ENCODE peak calls at places on chromosomes 2 and 18, in eight cellular contexts. M, Q, Z, U, O, A, Y and E are unnamed samples. For H3K79me2, the result is how much of the 10 kb centered on the place peaks cover.

GRCh38 chr2:98258906-98259305 is 87.3 kb upstream of the CNGA3 start:
- DNase-seq in U (no peak), M (no peak), Z (no peak), A (no peak), Y (no peak), Q (no peak), O (no peak), E (no peak)

GRCh38 chr18:46555724-46556123 is 101.3 kb downstream of the LOXHD1 start:
- DNase-seq in O (peak), Q (peak), Z (peak), Y (no peak), M (peak), A (no peak), U (peak), E (no peak)

GRCh38 chr2:37571571-37572136 is 99.8 kb downstream of the CDC42EP3 start:
- DNase-seq in U (no peak), Q (no peak), Z (no peak), Y (no peak), M (no peak), A (no peak), O (no peak), E (no peak)

GRCh38 chr2:165899311-165899710 is 54.3 kb downstream of the TTC21B start:
- DNase-seq in Q (no peak), A (no peak), U (no peak), O (no peak), Z (no peak), M (no peak), Y (no peak), E (no peak)

GRCh38 chr2:232368311-232368731 is 10.2 kb upstream of the ALPP start:
- DNase-seq in U (peak), Y (no peak), Q (peak), A (no peak), Z (peak), M (no peak), O (no peak), E (peak)

GRCh38 chr2:235091421-235091820 is 139.6 kb downstream of the SH3BP4 start:
- DNase-seq in M (no peak), Z (no peak), U (no peak), A (no peak), O (no peak), Q (peak), Y (no peak), E (no peak)

GRCh38 chr2:3780477-3781402 is 77.4 kb downstream of the DCDC2C start:
- DNase-seq in Q (peak), O (peak), U (peak), M (peak), A (peak), Y (no peak), Z (peak), E (no peak)

GRCh38 chr2:131673400-131674173 is 145.9 kb downstream of the CCDC74A start:
- DNase-seq in Z (peak), Q (peak), Y (peak), U (peak), A (peak), M (peak), O (peak), E (peak)

GRCh38 chr2:159497256-159497655 is 119.1 kb downstream of the BAZ2B start:
- DNase-seq in M (peak), A (peak), Y (peak), Z (no peak), O (peak), U (no peak), Q (peak), E (peak)

GRCh38 chr2:29040552-29040951 is 33.8 kb downstream of the PCARE start:
- DNase-seq in Q (no peak), U (no peak), Z (no peak), O (no peak), M (no peak), Y (no peak), A (no peak), E (no peak)
- H3K9ac ChIP-seq in Q (no peak), U (no peak), Z (no peak), O (no peak), M (no peak), Y (no peak), A (no peak), E (no peak)

GRCh38 chr2:26904839-26905238 is 56.9 kb downstream of the DPYSL5 start:
- DNase-seq in O (no peak), U (no peak), A (no peak), Z (no peak), Y (no peak), M (no peak), Q (no peak), E (no peak)

GRCh38 chr2:26905341-26906198 is 57.6 kb downstream of the DPYSL5 start:
- DNase-seq in Q (no peak), Y (no peak), A (no peak), Z (no peak), U (no peak), O (no peak), M (no peak), E (no peak)

GRCh38 chr2:26901326-26902183 is 53.6 kb downstream of the DPYSL5 start:
- DNase-seq in U (peak), Q (no peak), O (no peak), A (peak), M (no peak), Z (peak), Y (no peak), E (no peak)

GRCh38 chr2:26900831-26901321 is 52.9 kb downstream of the DPYSL5 start:
- DNase-seq in M (no peak), Y (no peak), Q (peak), Z (peak), O (no peak), U (no peak), A (no peak), E (no peak)

DNA sequence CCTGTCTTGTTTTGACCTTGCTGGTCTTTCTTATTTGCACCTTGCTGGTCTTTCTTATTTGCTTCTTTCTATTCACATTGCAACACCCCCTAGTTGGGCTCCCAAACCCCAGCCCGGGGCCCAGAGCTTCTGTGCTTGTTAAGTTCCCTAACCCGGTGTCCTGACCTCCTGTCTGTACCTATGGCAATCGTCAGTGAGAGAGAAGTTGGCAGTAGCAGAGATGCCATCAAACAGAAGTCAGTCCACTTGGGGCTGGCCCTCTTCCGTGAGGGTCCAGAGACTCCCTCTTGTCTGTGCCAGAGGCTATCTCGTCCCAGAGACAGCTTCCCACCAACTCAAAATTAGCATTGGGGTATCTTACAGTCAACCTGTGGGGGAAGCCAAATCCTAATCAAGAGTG is 55.7 kb downstream of the DPYSL5 start:
- DNase-seq in Y (no peak), A (no peak), Z (no peak), Q (no peak), M (no peak), O (no peak), U (no peak), E (no peak)
- H3K27ac ChIP-seq in Y (no peak), A (no peak), Z (no peak), Q (no peak), M (no peak), O (no peak), U (no peak), E (no peak)

GRCh38 chr2:66439291-66440010 is 4.5 kb downstream of the MEIS1 start:
- DNase-seq in M (peak), Q (peak), Z (peak), Y (no peak), U (peak), A (peak), O (no peak), E (no peak)

GRCh38 chr2:66441651-66442365 is 6.9 kb downstream of the MEIS1 start:
- DNase-seq in Z (no peak), Y (no peak), Q (peak), O (no peak), A (peak), M (no peak), U (no peak), E (no peak)

GRCh38 chr2:66438498-66439290 is 3.8 kb downstream of the MEIS1 start:
- DNase-seq in Y (no peak), O (no peak), Q (peak), U (no peak), A (no peak), Z (no peak), M (peak), E (no peak)

GRCh38 chr2:66440692-66441091 is 5.8 kb downstream of the MEIS1 start:
- DNase-seq in O (no peak), M (peak), U (no peak), Y (no peak), A (peak), Q (peak), Z (peak), E (no peak)

DNA sequence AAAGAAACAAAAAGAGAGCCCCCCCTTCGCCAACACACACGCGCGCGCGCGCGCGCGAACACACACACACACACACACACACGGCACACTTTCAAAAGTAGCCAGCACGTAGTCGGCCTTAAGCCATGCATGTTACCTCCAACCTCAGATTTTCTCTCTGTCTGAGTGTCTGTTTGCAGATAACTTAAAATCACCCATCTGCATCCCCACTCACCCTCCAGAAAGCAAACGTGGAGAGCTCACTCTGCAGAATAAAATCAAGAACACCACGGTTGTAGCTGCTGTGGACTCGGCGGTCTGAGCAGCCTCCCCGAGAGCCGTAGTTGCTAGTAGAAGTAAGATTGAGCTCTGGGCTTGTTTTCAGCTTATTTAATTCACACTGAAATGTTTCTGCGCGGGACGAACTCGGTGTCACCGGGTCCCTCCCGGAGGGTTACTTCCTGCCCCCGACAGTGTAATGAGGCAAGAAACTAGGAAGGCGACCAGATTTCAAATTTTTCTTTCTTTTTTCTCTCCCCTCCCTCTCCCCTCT is 5.2 kb downstream of the MEIS1 start:
- DNase-seq in O (no peak), M (peak), Z (peak), A (peak), U (no peak), Q (peak), Y (no peak), E (no peak)
- H3K79me2 ChIP-seq in O (under half), M (under half), Z (under half), A (half or more), U (under half), Q (half or more), Y (under half), E (under half)

GRCh38 chr2:128093762-128094161 is 2.8 kb downstream of the UGGT1 start:
- DNase-seq in Q (no peak), A (no peak), U (no peak), O (no peak), Y (no peak), M (no peak), Z (no peak), E (no peak)
- H3K9ac ChIP-seq in Q (no peak), A (no peak), U (no peak), O (no peak), Y (no peak), M (no peak), Z (peak), E (no peak)

DNA sequence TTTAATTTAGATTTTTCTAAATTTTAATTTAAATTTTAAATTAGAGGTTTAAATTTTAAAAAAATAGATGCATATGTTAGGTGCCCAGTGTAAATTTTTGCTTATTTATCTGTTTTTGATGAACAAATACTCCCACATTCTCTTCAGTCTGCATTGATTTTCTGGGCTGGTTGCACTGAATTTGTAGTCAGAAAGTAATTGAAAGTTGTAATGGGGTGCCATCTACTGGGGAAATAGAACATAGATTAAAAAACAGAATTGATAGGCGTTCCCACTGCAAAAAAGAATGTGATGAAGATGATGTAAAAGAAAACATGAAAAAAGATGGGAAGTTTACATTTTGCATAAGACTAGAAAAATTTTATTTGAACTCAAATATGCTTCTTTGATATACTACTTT is 51.7 kb upstream of the CCDC85A start:
- DNase-seq in Q (peak), Z (peak), O (peak), Y (no peak), A (peak), U (no peak), M (peak), E (peak)
- H3K27ac ChIP-seq in Q (no peak), Z (no peak), O (no peak), Y (no peak), A (no peak), U (no peak), M (no peak), E (no peak)

DNA sequence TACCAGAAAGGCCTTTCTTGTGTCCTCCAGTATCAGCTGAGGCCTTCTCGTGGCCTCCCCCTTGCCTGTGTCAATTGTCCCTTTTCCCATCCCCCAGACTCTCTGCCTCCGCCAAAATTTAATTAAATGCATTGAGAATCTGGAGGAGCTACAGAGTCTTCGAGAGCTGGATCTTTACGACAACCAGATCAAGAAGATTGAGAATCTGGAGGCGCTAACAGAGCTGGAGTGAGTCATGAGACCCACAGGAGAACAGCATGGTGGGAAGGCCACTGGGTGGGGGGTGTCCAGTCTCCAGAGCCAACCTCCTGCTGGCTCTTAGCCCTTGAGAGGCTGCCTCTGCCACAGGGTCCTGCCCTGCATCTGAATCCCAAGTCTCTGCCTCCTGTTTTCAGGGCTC is 8.8 kb downstream of the PPP1R7 start:
- DNase-seq in A (no peak), M (no peak), Y (no peak), O (no peak), U (no peak), Z (no peak), Q (no peak), E (no peak)
- H3K79me2 ChIP-seq in A (under half), M (under half), Y (under half), O (under half), U (under half), Z (under half), Q (under half), E (under half)

DNA sequence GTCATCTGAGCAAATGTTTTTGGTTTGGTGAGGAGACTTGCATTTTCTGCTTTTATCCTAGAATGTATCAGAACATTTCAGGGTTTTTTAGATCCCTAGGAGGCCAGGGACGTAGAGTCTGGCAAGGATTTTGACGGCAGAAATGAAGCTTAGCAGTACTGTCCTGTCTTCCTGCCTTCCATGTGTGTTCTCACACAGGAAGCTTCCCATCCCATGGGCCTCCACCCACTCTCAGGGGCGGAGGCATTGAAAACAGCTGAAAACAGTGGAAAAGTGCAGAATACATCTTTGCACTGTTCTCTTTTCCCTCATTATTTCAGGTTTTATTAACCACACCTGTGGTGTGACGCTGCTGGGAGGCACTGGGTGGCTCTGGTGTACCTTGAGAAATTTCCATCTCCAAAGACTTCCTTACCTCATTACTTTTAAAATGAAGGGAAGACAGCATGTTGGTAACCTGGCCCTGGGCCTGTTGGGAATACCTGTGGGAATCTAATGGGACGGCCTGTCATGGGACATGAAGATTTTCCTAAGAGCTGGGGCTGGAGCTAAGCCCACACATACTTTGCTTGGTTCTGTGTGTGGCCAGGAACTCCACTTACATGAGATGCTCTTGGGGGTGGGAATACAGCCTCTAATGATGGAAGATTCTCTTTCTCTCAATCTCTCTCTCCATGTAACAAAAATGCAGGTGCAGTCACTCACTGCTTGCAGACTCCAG is 20.5 kb downstream of the PCARE start:
- DNase-seq in A (no peak), O (peak), Q (peak), M (no peak), Z (no peak), Y (no peak), U (no peak), E (peak)
- H3K9ac ChIP-seq in A (no peak), O (peak), Q (no peak), M (no peak), Z (no peak), Y (no peak), U (no peak), E (no peak)

DNA sequence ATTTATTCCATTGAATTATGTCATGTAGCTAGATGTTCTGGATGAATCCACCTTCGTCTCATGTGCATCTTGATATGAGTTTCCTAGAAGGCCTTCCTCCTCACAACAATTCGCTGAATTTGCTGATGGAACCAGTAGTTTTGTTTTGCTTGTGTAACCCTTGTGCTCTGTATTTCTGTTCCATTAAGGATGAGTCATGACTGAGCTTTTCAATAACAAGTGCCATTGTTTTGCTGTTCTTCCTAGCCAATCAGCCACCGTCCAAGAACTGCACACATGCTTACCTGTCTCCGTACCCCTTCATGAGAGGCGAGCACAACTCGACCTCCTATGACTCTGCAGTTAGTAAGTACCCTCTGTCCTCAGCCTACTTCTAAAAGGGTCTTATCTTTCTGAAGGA is 2.3 kb downstream of the TMEM182 start:
- DNase-seq in U (no peak), Z (no peak), Y (no peak), A (peak), Q (no peak), O (no peak), M (peak), E (no peak)
- H3K27ac ChIP-seq in U (no peak), Z (no peak), Y (no peak), A (no peak), Q (no peak), O (no peak), M (no peak), E (no peak)

DNA sequence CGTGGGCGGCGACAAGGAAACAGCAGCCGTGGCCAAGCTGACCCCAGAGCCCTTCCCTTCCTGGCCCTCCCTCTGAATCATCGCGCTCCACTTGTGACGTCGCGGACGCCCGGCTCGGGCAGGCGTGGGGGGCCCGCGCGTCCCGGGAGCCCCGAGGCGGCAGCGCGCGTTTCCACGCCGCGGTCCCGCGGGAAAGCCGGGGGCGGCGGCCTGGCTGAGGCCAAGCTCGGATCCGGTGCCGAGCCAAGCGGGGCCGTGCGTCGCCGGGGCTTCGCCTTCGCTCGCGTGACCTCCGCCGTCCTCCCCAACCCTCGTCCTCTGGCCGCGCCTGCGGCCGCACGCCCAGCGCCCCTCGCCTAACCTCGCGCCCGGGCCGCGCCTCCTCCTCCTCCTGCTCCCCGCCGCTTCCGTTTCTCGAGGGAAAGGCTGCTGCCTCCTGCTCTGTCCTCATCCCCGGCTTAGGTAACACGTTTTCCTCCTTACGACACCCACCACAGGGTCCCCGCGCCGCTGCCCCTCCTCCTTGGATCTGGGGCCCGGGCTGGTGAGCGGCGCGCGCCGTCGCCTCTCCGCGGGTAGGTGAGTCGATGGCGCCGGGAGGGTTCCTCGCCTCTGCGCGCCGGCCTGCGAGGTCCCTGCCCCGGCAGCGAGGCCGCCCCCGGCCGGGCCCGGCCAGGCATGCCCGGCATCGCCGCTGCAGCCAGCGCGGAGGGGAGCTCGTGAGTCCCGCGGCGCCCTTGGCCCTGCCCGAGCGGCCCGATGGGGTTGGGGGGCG is at the start of gene INPP1:
- DNase-seq in A (peak), Y (peak), O (no peak), Q (peak), Z (peak), M (peak), U (peak), E (peak)
- H3K79me2 ChIP-seq in A (under half), Y (under half), O (under half), Q (under half), Z (under half), M (under half), U (under half), E (under half)